ENCODE peak calls at places on chromosome 1, in seven cellular contexts. S is Panc1, E is spleen, P is K562, O is HL-60, J is prostate gland, Y is HCT116. U is an unnamed sample.

GRCh38 chr1:8317647-8318360 is at the start of gene SLC45A1:
- DNase-seq in J (peak), E (peak), S (no peak), P (peak), O (peak), Y (peak), U (peak)

GRCh38 chr1:202692959-202693555 is 17.2 kb downstream of the SYT2 start:
- DNase-seq in S (no peak), J (peak), O (peak), E (peak), P (peak), Y (peak), U (peak)

GRCh38 chr1:236978740-236979139 is 25.5 kb downstream of the MT1HL1 start:
- DNase-seq in E (no peak), Y (no peak), S (no peak), O (no peak), J (no peak), P (no peak), U (no peak)

GRCh38 chr1:40064797-40065492 is 24.4 kb downstream of the CAP1 start:
- DNase-seq in S (no peak), P (no peak), E (no peak), O (no peak), J (no peak), Y (no peak), U (peak)

GRCh38 chr1:3004285-3005205 is 16.7 kb upstream of the ACTRT2 start:
- DNase-seq in J (no peak), P (no peak), E (peak), O (no peak), Y (no peak), S (no peak), U (no peak)

GRCh38 chr1:240804475-240804874 is 192.5 kb upstream of the GREM2 start:
- DNase-seq in S (no peak), O (no peak), P (no peak), E (no peak), J (no peak), Y (no peak), U (no peak)

GRCh38 chr1:178565586-178565985 is 52.7 kb downstream of the TEX35 start:
- DNase-seq in O (no peak), Y (no peak), P (no peak), E (no peak), S (no peak), J (no peak), U (no peak)

GRCh38 chr1:32337855-32338636 is 2.0 kb upstream of the MARCKSL1 start:
- DNase-seq in Y (no peak), S (no peak), P (no peak), E (peak), J (no peak), O (peak), U (peak)

GRCh38 chr1:160640359-160641123 is 6.3 kb downstream of the SLAMF1 start:
- DNase-seq in J (no peak), P (peak), O (no peak), Y (no peak), E (no peak), S (no peak), U (no peak)

GRCh38 chr1:32063261-32063681 is 9.5 kb upstream of the TMEM39B start:
- DNase-seq in Y (peak), J (no peak), P (peak), O (no peak), E (no peak), S (peak), U (no peak)

GRCh38 chr1:183124259-183124658 is 61.8 kb upstream of the LAMC2 start:
- DNase-seq in S (no peak), J (no peak), E (no peak), O (no peak), P (no peak), Y (no peak), U (peak)

GRCh38 chr1:177927021-177927596 is 42.7 kb downstream of the SEC16B start:
- DNase-seq in Y (no peak), O (no peak), S (no peak), P (no peak), J (no peak), E (no peak), U (no peak)

GRCh38 chr1:39491146-39491921 is at the start of gene BMP8A:
- DNase-seq in E (peak), J (peak), S (no peak), Y (peak), O (no peak), P (peak), U (peak)

GRCh38 chr1:201461783-201462441 is 7.1 kb downstream of the PHLDA3 start:
- DNase-seq in E (peak), P (peak), J (peak), Y (peak), S (peak), O (no peak), U (peak)

GRCh38 chr1:119808972-119809550 is 2.2 kb downstream of the REG4 start:
- DNase-seq in P (peak), J (peak), S (peak), O (peak), Y (peak), E (peak), U (peak)

GRCh38 chr1:235160395-235160964 is 570 bp downstream of the RBM34 start:
- DNase-seq in P (no peak), S (no peak), J (no peak), O (peak), Y (peak), E (no peak), U (no peak)

GRCh38 chr1:110258734-110259133 is 48.6 kb downstream of the KCNC4 start:
- DNase-seq in O (no peak), Y (no peak), S (no peak), P (no peak), E (no peak), J (no peak), U (no peak)

GRCh38 chr1:85320371-85321131 is 44.1 kb upstream of the BCL10 start:
- DNase-seq in J (no peak), O (no peak), P (no peak), S (no peak), E (no peak), Y (no peak), U (no peak)

GRCh38 chr1:208868554-208868953 is 624.4 kb upstream of the PLXNA2 start:
- DNase-seq in S (no peak), J (no peak), O (no peak), E (no peak), P (no peak), Y (no peak), U (no peak)

GRCh38 chr1:207646891-207647290 is 2.0 kb downstream of the CR1L start:
- DNase-seq in Y (no peak), J (no peak), S (no peak), P (no peak), E (no peak), O (no peak), U (no peak)

GRCh38 chr1:12001249-12001917 is 17.9 kb upstream of the MIIP start:
- DNase-seq in P (no peak), S (no peak), O (no peak), E (no peak), J (no peak), Y (peak), U (no peak)

GRCh38 chr1:2277741-2278488 is 49.8 kb downstream of the SKI start:
- DNase-seq in Y (no peak), S (no peak), P (no peak), O (no peak), E (no peak), J (no peak), U (no peak)

GRCh38 chr1:1177452-1178206 is 3.9 kb downstream of the TTLL10 start:
- DNase-seq in O (no peak), E (peak), S (no peak), Y (no peak), J (no peak), P (peak), U (no peak)

GRCh38 chr1:110262846-110263631 is 52.9 kb downstream of the KCNC4 start:
- DNase-seq in P (peak), O (peak), Y (no peak), E (no peak), J (no peak), S (no peak), U (no peak)

GRCh38 chr1:17984510-17985085 is 123.0 kb upstream of the IGSF21 start:
- DNase-seq in J (no peak), S (no peak), E (peak), Y (peak), O (no peak), P (peak), U (peak)

GRCh38 chr1:41827991-41828570 is 90.6 kb downstream of the HIVEP3 start:
- DNase-seq in O (no peak), Y (no peak), P (no peak), J (no peak), E (no peak), S (no peak), U (no peak)

GRCh38 chr1:178541829-178542553 is 29.1 kb downstream of the TEX35 start:
- DNase-seq in O (peak), J (peak), Y (no peak), S (no peak), P (peak), E (peak), U (peak)

GRCh38 chr1:10646347-10646861 is 150.0 kb downstream of the CASZ1 start:
- DNase-seq in S (no peak), O (peak), J (peak), Y (peak), P (peak), E (no peak), U (no peak)

GRCh38 chr1:239963861-239964260 is 127.8 kb upstream of the FMN2 start:
- DNase-seq in E (no peak), O (no peak), S (no peak), P (no peak), Y (no peak), J (no peak), U (no peak)

GRCh38 chr1:214503553-214503952 is 47.8 kb downstream of the PTPN14 start:
- DNase-seq in P (no peak), J (no peak), O (no peak), S (no peak), Y (no peak), E (no peak), U (no peak)

GRCh38 chr1:231800071-231800470 is 173.5 kb downstream of the DISC1 start:
- DNase-seq in E (no peak), P (no peak), S (no peak), Y (no peak), O (no peak), J (no peak), U (no peak)

GRCh38 chr1:25082216-25082899 is 149.9 kb downstream of the SYF2 start:
- DNase-seq in J (no peak), S (no peak), P (no peak), E (peak), O (peak), Y (no peak), U (no peak)

GRCh38 chr1:7539772-7540175 is 231.3 kb upstream of the VAMP3 start:
- DNase-seq in O (no peak), P (peak), S (no peak), J (no peak), E (peak), Y (peak), U (peak)

GRCh38 chr1:245986404-245987221 is 520.5 kb downstream of the SMYD3 start:
- DNase-seq in P (peak), S (peak), O (no peak), J (no peak), Y (peak), E (no peak), U (peak)
- TF ChIP-seq POLR2AphosphoS5 in P (no peak), S (no peak), O (no peak), J (no peak), Y (no peak), E (no peak), U (no peak)

GRCh38 chr1:180270767-180271639 is 40.9 kb downstream of the LHX4 start:
- DNase-seq in S (no peak), Y (no peak), J (no peak), O (no peak), E (peak), P (peak), U (peak)

GRCh38 chr1:180271640-180272255 is 41.7 kb downstream of the LHX4 start:
- DNase-seq in Y (no peak), E (no peak), J (no peak), O (no peak), P (no peak), S (no peak), U (no peak)

GRCh38 chr1:180268556-180269044 is 38.5 kb downstream of the LHX4 start:
- DNase-seq in S (no peak), O (no peak), J (no peak), E (peak), P (no peak), Y (no peak), U (no peak)

GRCh38 chr1:180267761-180268555 is 37.9 kb downstream of the LHX4 start:
- DNase-seq in P (no peak), J (no peak), S (no peak), E (peak), O (no peak), Y (no peak), U (no peak)

DNA sequence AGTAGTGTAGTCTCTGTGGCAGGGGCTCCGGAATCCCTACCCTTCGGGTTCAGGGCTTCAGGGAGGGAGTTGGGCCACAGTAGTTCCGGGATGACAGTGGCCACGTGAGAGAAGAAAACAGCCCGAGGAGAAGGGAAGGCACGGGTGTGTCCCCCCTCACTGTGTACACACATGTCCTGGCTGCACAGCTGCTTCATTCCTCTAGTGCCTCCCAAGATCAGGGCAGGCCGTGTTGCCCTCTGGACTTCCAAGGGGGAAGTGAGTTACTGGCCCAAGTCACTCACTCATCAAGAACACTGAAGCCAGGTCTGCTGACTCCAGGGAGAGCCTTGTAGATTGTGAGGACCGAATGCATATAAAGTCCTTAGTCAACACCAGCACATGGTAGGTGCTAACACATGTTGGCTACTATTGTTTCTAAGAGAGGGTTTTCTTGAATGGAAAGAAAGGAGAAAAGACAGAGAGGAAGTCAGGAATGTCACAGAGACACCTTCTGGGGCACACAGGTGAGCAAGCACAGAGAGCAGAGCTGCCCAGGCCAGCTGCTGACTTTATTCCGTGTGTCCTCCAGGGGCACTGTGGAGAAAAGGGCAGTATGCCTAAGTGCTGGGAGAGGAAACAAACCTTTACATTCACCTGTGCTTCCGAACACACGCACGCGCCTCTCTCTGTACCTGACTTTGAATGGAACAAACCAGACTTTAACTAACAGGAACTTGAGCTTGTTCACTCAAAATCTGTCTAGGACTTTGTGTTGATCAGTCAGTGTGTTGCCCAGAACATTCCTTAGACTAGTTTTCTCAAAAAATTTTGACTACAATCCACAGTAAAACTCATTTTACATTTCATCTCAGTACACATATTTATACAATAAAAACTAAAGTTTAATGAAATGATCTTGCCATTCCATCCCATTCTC is 40.0 kb downstream of the LHX4 start:
- DNase-seq in P (no peak), O (no peak), S (no peak), Y (no peak), E (peak), J (no peak), U (peak)
- TF ChIP-seq CTCF in P (peak), O (peak), S (peak), Y (no peak), E (no peak), J (no peak), U (peak)

DNA sequence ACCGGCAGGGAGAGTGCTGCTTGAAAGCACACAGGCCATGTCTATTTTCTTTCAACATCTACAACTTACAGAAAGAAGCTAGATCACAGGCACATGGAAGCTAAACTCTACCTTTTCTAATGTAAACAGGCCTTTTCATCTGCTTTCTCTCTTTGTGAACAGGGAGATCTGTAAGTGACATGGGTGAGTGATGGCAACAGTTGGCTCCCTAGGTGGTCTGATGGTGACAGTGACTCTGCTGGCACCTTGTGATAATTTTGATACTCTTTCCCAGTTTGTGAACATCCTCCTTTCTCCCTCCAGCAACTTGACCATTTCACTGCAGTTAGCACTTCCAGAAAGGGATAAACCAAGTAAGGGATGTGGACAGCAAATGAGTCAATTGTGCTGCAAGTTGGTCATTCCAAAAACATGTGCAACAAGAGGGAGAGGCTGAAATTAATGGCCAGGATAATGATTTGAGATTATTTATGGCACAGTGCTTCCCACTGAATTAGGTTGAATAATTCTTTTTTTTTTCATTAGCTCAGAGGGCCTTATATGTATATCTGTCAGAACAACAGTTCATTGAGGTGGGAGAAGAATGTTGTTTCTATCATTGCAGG is 89.5 kb downstream of the XCL2 start:
- DNase-seq in E (no peak), P (no peak), J (no peak), O (no peak), S (no peak), Y (no peak), U (no peak)
- TF ChIP-seq POLR2AphosphoS5 in E (no peak), P (no peak), J (no peak), O (no peak), S (no peak), Y (no peak), U (no peak)

GRCh38 chr1:246459213-246459612 is 47.9 kb downstream of the SMYD3 start:
- DNase-seq in O (no peak), Y (no peak), S (no peak), E (no peak), J (no peak), P (no peak), U (no peak)

GRCh38 chr1:246450485-246451251 is 56.4 kb downstream of the SMYD3 start:
- DNase-seq in O (no peak), P (peak), Y (peak), E (no peak), J (no peak), S (peak), U (no peak)

GRCh38 chr1:246460411-246460810 is 46.7 kb downstream of the SMYD3 start:
- DNase-seq in P (no peak), Y (no peak), O (no peak), S (no peak), E (no peak), J (no peak), U (no peak)

GRCh38 chr1:246455487-246455886 is 51.6 kb downstream of the SMYD3 start:
- DNase-seq in J (no peak), E (no peak), O (no peak), P (no peak), S (no peak), Y (no peak), U (no peak)

DNA sequence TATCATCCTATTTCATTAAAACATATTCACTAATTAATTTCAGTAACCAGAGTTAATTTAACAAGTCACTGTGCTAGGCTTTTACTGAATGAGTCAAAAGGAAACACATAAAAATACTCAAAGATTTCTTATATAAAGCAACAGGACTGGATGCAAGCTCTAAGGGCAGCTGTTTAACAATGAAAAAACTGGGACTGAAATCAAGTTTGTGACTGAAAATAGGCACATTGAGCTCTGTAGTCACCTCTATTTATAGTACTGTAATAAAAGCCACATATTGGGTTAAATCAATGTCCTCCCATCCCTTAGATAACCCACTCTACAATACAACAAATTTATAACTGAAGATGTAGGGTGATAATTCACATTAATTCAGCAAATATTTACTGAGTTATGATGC is 52.4 kb downstream of the SMYD3 start:
- DNase-seq in P (no peak), E (no peak), O (no peak), J (no peak), Y (no peak), S (no peak), U (no peak)
- TF ChIP-seq CTCF in P (no peak), E (no peak), O (no peak), J (no peak), Y (no peak), S (no peak), U (no peak)

GRCh38 chr1:168631671-168632400 is 55.4 kb downstream of the XCL1 start:
- DNase-seq in O (no peak), P (no peak), J (no peak), S (no peak), E (no peak), Y (no peak), U (no peak)
- TF ChIP-seq POLR2AphosphoS5 in O (no peak), P (no peak), J (no peak), S (no peak), E (no peak), Y (no peak), U (no peak)

GRCh38 chr1:166884040-166884642 is 8.1 kb upstream of the TADA1 start:
- DNase-seq in J (peak), E (peak), P (peak), Y (no peak), S (no peak), O (no peak), U (peak)
- TF ChIP-seq CTCF in J (peak), E (peak), P (peak), Y (no peak), S (peak), O (peak), U (peak)

DNA sequence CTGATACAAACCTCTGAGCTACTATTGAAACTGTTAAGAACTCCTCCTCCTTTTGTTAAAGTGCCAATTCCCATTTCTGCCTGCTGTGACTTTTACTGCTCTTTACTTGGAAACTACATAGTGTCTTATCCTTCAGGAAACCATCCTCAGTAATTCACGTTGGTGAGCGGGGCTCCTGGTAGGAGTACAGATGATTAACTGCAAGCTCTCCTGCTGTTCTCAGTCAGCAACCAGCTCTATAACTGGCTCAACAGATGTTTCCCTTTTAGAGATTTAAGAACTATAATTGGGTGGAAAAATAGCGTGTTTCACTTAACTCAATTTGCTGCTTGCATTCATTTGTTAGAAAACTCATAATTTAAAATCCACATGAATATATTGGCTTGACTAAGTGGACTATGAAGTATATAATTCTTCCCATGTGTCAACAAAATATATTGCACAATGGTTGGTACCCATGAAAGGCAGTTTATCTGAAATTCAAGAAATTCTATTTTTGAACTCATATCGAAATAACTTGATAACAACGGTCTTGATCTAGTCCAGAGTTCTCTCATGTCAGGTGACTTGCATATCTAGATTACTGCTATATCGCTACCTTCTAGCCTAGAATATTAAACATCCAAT is 574.0 kb downstream of the KCNT2 start:
- DNase-seq in E (no peak), S (no peak), P (no peak), O (no peak), Y (no peak), J (no peak), U (no peak)
- TF ChIP-seq POLR2AphosphoS5 in E (no peak), S (no peak), P (no peak), O (no peak), Y (no peak), J (no peak), U (no peak)

U was measured in transverse colon.